ENCODE peak calls at places on chromosomes 11 and 22, in five cellular contexts. One of them, this sample, is unnamed.

GRCh38 chr22:47612136-47612910 is 849.9 kb downstream of the TBC1D22A start:
- DNase-seq in uterus: no peak
- DNase-seq in SJSA1: no peak
- DNase-seq in NT2/D1: no peak
- DNase-seq in adrenal gland: no peak
- DNase-seq in this sample: no peak

GRCh38 chr22:36282078-36282831 is 29.3 kb downstream of the APOL1 start:
- DNase-seq in adrenal gland: no peak
- DNase-seq in SJSA1: no peak
- DNase-seq in uterus: no peak
- DNase-seq in NT2/D1: no peak
- DNase-seq in this sample: no peak

GRCh38 chr11:123578778-123579481 is 75.5 kb downstream of the SCN3B start:
- DNase-seq in uterus: no peak
- DNase-seq in adrenal gland: peak; percentile 43
- DNase-seq in NT2/D1: no peak
- DNase-seq in SJSA1: no peak
- DNase-seq in this sample: no peak

GRCh38 chr11:119974467-119974866 is 163.4 kb downstream of the TRIM29 start:
- DNase-seq in adrenal gland: no peak
- DNase-seq in NT2/D1: no peak
- DNase-seq in uterus: no peak
- DNase-seq in SJSA1: no peak
- DNase-seq in this sample: no peak

GRCh38 chr11:64759722-64760719 is at the start of gene PYGM:
- DNase-seq in SJSA1: no peak
- DNase-seq in uterus: peak; percentile 90
- DNase-seq in NT2/D1: peak; percentile 60
- DNase-seq in adrenal gland: peak; percentile 82
- DNase-seq in this sample: peak; percentile 76

GRCh38 chr11:77202941-77203900 is 75.2 kb downstream of the MYO7A start:
- DNase-seq in NT2/D1: no peak
- DNase-seq in uterus: peak; percentile 11
- DNase-seq in adrenal gland: peak; percentile 41
- DNase-seq in SJSA1: no peak
- DNase-seq in this sample: no peak

GRCh38 chr11:102177974-102178631 is 67.9 kb downstream of the YAP1 start:
- DNase-seq in uterus: no peak
- DNase-seq in SJSA1: no peak
- DNase-seq in NT2/D1: no peak
- DNase-seq in adrenal gland: no peak
- DNase-seq in this sample: no peak

GRCh38 chr11:17828311-17828751 is 93.8 kb downstream of the KCNC1 start:
- DNase-seq in adrenal gland: peak; percentile 77
- DNase-seq in uterus: peak; percentile 61
- DNase-seq in NT2/D1: no peak
- DNase-seq in SJSA1: no peak
- DNase-seq in this sample: no peak

GRCh38 chr11:62439785-62440602 is 21.2 kb downstream of the SCGB1A1 start:
- DNase-seq in uterus: peak; percentile 78
- DNase-seq in NT2/D1: no peak
- DNase-seq in SJSA1: no peak
- DNase-seq in adrenal gland: peak; percentile 58
- DNase-seq in this sample: no peak

GRCh38 chr11:1336836-1337646 is 27.6 kb upstream of the TOLLIP start:
- DNase-seq in NT2/D1: no peak
- DNase-seq in SJSA1: no peak
- DNase-seq in adrenal gland: peak; percentile 53
- DNase-seq in uterus: peak; percentile 65
- DNase-seq in this sample: peak; percentile 59

GRCh38 chr11:68468217-68468828 is 7.8 kb downstream of the PPP6R3 start:
- DNase-seq in NT2/D1: no peak
- DNase-seq in uterus: no peak
- DNase-seq in adrenal gland: no peak
- DNase-seq in SJSA1: no peak
- DNase-seq in this sample: no peak
- H3K4me1 ChIP-seq in NT2/D1: peaks cover 6% of the 10 kb centered on the region
- H3K4me1 ChIP-seq in uterus: peaks cover 48% of the 10 kb centered on the region
- H3K4me1 ChIP-seq in adrenal gland: peaks cover 39% of the 10 kb centered on the region
- H3K4me1 ChIP-seq in SJSA1: peaks cover 50% of the 10 kb centered on the region
- H3K4me1 ChIP-seq in this sample: peaks cover 99% of the 10 kb centered on the region

DNA sequence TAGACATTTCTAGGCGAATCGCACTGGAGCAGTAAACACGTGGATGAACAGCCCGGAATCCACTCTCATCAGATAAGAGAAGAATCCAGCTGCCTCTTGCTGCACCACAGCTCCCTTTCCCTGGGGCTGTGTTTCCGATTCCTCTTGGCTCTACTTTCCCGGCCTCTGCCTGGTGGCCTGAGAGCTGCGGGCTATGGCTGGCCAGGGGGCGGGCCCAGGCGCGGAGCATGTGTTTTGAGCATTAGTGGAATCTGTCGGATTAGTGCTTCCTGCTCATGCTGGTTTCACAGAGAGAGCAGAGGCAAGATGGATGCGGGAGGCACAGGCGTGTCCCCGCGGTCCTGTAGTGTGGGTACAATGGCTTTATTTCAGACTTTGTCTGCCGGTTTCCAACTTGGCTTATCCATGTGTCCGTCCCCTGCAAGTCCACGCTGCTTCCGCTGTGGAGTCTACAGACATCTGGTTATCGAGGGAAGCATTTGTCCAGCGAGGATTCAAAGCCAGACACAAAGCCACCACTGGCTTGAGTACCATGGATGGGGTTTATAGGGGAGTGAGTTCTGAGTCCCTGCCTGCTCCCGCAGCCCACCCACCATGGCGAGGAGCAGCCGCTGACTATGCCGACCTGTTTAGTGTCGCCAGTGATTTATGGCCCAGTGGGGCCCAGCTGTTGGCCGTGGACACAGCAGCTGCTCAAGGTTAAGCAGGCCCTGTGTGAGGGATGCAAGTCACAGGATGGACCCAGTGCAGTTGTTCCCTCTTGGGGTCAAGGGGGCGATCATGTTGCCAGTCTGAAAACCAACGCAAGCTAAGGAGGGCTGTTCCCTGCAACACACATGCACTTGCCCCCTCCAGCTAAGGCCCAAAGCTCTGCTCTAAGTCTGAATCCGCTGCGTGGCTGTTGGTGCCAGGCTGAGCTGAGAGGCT is 43.3 kb upstream of the EP300 start:
- DNase-seq in NT2/D1: peak; percentile 11
- DNase-seq in adrenal gland: peak; percentile 87
- DNase-seq in SJSA1: peak; percentile 58
- DNase-seq in uterus: peak; percentile 79
- DNase-seq in this sample: peak; percentile 60
- H3K4me3 ChIP-seq in NT2/D1: no peak overlapping the region
- H3K4me3 ChIP-seq in adrenal gland: no peak overlapping the region
- H3K4me3 ChIP-seq in SJSA1: no peak overlapping the region
- H3K4me3 ChIP-seq in uterus: peak overlapping the region; percentile 19
- H3K4me3 ChIP-seq in this sample: no peak overlapping the region

GRCh38 chr22:49657974-49658550 is 169.6 kb downstream of the BRD1 start:
- DNase-seq in SJSA1: no peak
- DNase-seq in uterus: no peak
- DNase-seq in NT2/D1: no peak
- DNase-seq in adrenal gland: no peak
- DNase-seq in this sample: no peak

GRCh38 chr22:49657275-49657973 is 170.2 kb downstream of the BRD1 start:
- DNase-seq in uterus: peak; percentile 46
- DNase-seq in SJSA1: no peak
- DNase-seq in NT2/D1: no peak
- DNase-seq in adrenal gland: peak; percentile 87
- DNase-seq in this sample: peak; percentile 85

GRCh38 chr22:49658902-49659280 is 168.8 kb downstream of the BRD1 start:
- DNase-seq in SJSA1: peak; percentile 25
- DNase-seq in NT2/D1: peak; percentile 28
- DNase-seq in adrenal gland: no peak
- DNase-seq in uterus: no peak
- DNase-seq in this sample: no peak

GRCh38 chr22:49656291-49656851 is 171.3 kb downstream of the BRD1 start:
- DNase-seq in adrenal gland: no peak
- DNase-seq in NT2/D1: no peak
- DNase-seq in uterus: no peak
- DNase-seq in SJSA1: no peak
- DNase-seq in this sample: no peak

GRCh38 chr22:49655168-49655812 is 172.4 kb downstream of the BRD1 start:
- DNase-seq in uterus: no peak
- DNase-seq in adrenal gland: no peak
- DNase-seq in SJSA1: no peak
- DNase-seq in NT2/D1: no peak
- DNase-seq in this sample: peak; percentile 65
- H3K9me3 ChIP-seq in uterus: no peaks in the 10 kb centered on the region
- H3K9me3 ChIP-seq in adrenal gland: no peaks in the 10 kb centered on the region
- H3K9me3 ChIP-seq in SJSA1: no peaks in the 10 kb centered on the region
- H3K9me3 ChIP-seq in NT2/D1: no peaks in the 10 kb centered on the region
- H3K9me3 ChIP-seq in this sample: no peaks in the 10 kb centered on the region

GRCh38 chr11:44940424-44940823 is 10.3 kb downstream of the TP53I11 start:
- DNase-seq in adrenal gland: no peak
- DNase-seq in SJSA1: no peak
- DNase-seq in NT2/D1: no peak
- DNase-seq in uterus: no peak
- DNase-seq in this sample: no peak
- H3K4me1 ChIP-seq in adrenal gland: no peaks in the 10 kb centered on the region
- H3K4me1 ChIP-seq in SJSA1: no peaks in the 10 kb centered on the region
- H3K4me1 ChIP-seq in NT2/D1: peaks cover 70% of the 10 kb centered on the region
- H3K4me1 ChIP-seq in uterus: no peaks in the 10 kb centered on the region
- H3K4me1 ChIP-seq in this sample: no peaks in the 10 kb centered on the region

DNA sequence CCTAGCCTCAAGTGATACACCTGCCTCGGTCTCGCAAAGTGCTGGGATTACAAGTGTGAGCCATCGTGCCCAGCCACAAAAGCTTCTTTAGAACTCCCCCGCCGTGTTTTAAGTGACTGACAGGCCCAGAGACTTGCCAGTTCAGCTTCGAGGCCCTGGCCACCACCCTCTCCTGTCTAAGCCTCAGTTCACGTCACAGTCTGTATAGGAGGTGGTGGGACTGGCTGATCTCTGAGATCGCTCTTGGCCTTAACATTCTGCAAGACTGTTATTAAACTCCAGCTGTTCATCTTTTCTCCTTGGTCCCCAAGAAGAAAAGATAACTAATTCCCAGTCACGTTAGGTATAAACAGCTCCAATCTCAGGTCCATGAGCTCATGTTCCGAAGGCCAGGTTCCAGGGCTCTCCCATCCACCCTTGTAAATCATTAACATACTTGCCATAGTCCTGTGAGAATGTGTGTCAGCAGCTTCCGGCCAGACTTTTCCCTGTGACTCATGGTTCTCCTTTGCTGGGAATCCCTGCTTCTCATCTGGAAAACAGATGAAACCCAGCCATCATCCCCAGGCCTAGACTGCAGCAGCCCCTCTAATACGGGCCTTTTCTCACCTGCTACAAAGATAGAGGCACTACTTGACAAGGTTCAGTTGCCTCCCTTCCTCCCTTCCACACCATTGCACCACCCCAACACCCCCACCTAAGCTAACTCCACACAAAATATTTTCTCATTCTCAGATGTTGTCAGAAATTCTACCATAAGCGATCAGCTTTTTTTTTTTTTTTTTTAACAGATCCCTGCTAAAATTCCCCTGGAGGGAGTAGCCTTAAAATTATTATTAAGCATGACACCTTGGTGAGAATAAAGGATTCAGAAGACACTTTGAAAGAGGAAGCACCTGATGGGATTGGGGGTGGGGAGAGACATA is 5.6 kb upstream of the KIAA0930 start:
- DNase-seq in adrenal gland: peak; percentile 82
- DNase-seq in uterus: peak; percentile 78
- DNase-seq in NT2/D1: no peak
- DNase-seq in SJSA1: peak; percentile 80
- DNase-seq in this sample: no peak
- H3K4me3 ChIP-seq in adrenal gland: no peak overlapping the region
- H3K4me3 ChIP-seq in uterus: no peak overlapping the region
- H3K4me3 ChIP-seq in NT2/D1: no peak overlapping the region
- H3K4me3 ChIP-seq in SJSA1: no peak overlapping the region
- H3K4me3 ChIP-seq in this sample: no peak overlapping the region